ENCODE peak calls at places on chromosomes 12 and 14, in five cellular contexts. F is right cardiac atrium, N is psoas muscle, S is fibroblast of mammary gland, X is AG10803. E is an unnamed sample.

GRCh38 chr12:3288690-3289089 is 202.3 kb upstream of the PRMT8 start:
- DNase-seq in S (no peak), N (no peak), X (no peak), F (no peak), E (no peak)

GRCh38 chr14:99268776-99269510 is 3.1 kb downstream of the BCL11B start:
- DNase-seq in X (no peak), S (no peak), F (no peak), N (no peak), E (no peak)

GRCh38 chr12:108580531-108580930 is 17.4 kb downstream of the TMEM119 start:
- DNase-seq in S (peak; percentile 56), N (no peak), F (no peak), X (no peak), E (no peak)

GRCh38 chr12:91923864-91924263 is 221.8 kb downstream of the BTG1 start:
- DNase-seq in X (no peak), F (peak; percentile 49), N (peak; percentile 39), S (no peak), E (no peak)

GRCh38 chr14:74558655-74559054 is 53.4 kb downstream of the LTBP2 start:
- DNase-seq in X (peak; percentile 58), S (peak; percentile 78), F (no peak), N (peak; percentile 69), E (no peak)

GRCh38 chr12:91811481-91812287 is 334.0 kb downstream of the BTG1 start:
- DNase-seq in F (peak; percentile 87), S (peak; percentile 72), N (peak; percentile 71), X (peak; percentile 68), E (peak; percentile 83)

GRCh38 chr12:107818984-107819383 is 44.5 kb downstream of the ASCL4 start:
- DNase-seq in N (no peak), S (peak; percentile 48), F (no peak), X (peak; percentile 77), E (peak; percentile 22)

GRCh38 chr14:78933948-78934524 is 763.9 kb downstream of the NRXN3 start:
- DNase-seq in F (no peak), N (no peak), S (peak; percentile 46), X (peak; percentile 34), E (no peak)

GRCh38 chr14:64910847-64911495 is 3.3 kb upstream of the CHURC1 start:
- DNase-seq in N (no peak), S (peak; percentile 50), F (no peak), X (peak; percentile 43), E (no peak)

GRCh38 chr14:100292776-100293461 is 13.3 kb downstream of the SLC25A29 start:
- DNase-seq in F (peak; percentile 71), S (no peak), N (peak; percentile 53), X (no peak), E (no peak)

GRCh38 chr12:132285991-132286681 is 43.3 kb downstream of the GALNT9 start:
- DNase-seq in X (peak; percentile 38), S (peak; percentile 26), F (peak; percentile 84), N (peak; percentile 64), E (peak; percentile 37)

GRCh38 chr12:80868576-80868975 is 69.2 kb downstream of the LIN7A start:
- DNase-seq in S (no peak), F (no peak), X (no peak), N (no peak), E (no peak)

GRCh38 chr14:35342160-35343010 is 50.2 kb downstream of the PSMA6 start:
- DNase-seq in X (peak; percentile 67), S (peak; percentile 69), N (peak; percentile 92), F (peak; percentile 82), E (peak; percentile 61)

GRCh38 chr12:131928080-131928764 is 854 bp upstream of the PUS1 start:
- DNase-seq in N (peak; percentile 56), X (peak; percentile 27), F (peak; percentile 71), S (peak; percentile 24), E (no peak)

GRCh38 chr12:116892318-116892717 is 11.1 kb upstream of the HRK start:
- DNase-seq in S (peak; percentile 16), F (no peak), X (no peak), N (no peak), E (no peak)

GRCh38 chr12:402127-402456 is 648 bp downstream of the CCDC77 start:
- DNase-seq in X (peak; percentile 36), N (no peak), S (peak; percentile 47), F (no peak), E (no peak)

GRCh38 chr14:97848351-97848980 is 1051.3 kb downstream of the VRK1 start:
- DNase-seq in F (no peak), S (no peak), X (no peak), N (no peak), E (no peak)

GRCh38 chr14:69354383-69355154 is 43.5 kb downstream of the ERH start:
- DNase-seq in N (no peak), X (no peak), S (no peak), F (no peak), E (no peak)

DNA sequence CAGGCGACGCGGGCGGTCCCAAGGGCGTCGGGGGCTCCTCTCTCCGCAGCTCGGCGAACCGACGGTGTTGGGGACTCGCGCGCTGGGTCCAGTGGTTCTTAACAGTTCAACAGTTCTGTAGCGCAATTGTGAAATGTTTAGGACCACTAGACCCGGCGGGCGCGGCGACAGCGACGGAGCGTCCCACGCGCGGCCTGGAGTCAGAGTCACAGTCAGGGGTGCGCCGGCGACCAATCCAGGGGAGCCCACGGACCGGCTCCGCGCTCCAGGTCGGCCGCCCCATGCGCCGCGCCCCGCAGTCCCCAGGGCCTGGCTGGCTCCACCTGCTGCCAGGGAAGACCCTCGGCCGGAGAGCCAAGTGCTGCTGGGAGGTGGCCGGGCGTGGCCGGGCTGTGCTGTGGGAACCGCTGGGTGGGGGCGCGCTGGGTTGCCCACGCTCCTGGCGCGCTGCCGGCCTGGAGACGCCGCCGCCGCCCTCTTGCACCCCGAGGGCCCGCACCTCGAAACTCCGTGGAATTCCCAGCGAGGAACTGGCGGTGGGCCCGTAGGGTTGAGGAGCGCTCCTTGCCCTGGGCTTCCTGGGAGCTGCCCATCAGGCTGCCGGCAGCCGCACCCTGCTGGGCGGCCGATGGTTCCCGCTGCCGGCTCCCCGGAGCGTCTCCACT is 20.9 kb upstream of the KIF26A start:
- DNase-seq in N (peak; percentile 42), F (peak; percentile 33), X (no peak), S (no peak), E (no peak)
- H3K4me3 ChIP-seq in N (peak overlapping the region; percentile 55), F (no peak overlapping the region), X (no peak overlapping the region), S (no peak overlapping the region), E (peak overlapping the region; percentile 59)

GRCh38 chr14:26775765-26776577 is 178.1 kb upstream of the NOVA1 start:
- DNase-seq in F (no peak), S (peak; percentile 83), N (no peak), X (peak; percentile 36), E (no peak)
- H3K4me3 ChIP-seq in F (no peak overlapping the region), S (no peak overlapping the region), N (no peak overlapping the region), X (peak overlapping the region; percentile 23), E (no peak overlapping the region)

GRCh38 chr12:118063567-118064391 is 2.8 kb upstream of the WSB2 start:
- DNase-seq in X (peak; percentile 53), N (no peak), F (no peak), S (no peak), E (peak; percentile 23)
- H3K4me3 ChIP-seq in X (no peak overlapping the region), N (no peak overlapping the region), F (no peak overlapping the region), S (no peak overlapping the region), E (no peak overlapping the region)

GRCh38 chr12:79537675-79538074 is 153.1 kb downstream of the PAWR start:
- DNase-seq in N (no peak), S (no peak), X (no peak), F (no peak), E (no peak)
- H3K4me3 ChIP-seq in N (no peak overlapping the region), S (no peak overlapping the region), X (no peak overlapping the region), F (no peak overlapping the region), E (no peak overlapping the region)

GRCh38 chr12:47107446-47107845 is 27.7 kb upstream of the AMIGO2 start:
- DNase-seq in F (no peak), N (no peak), S (no peak), X (no peak), E (no peak)

GRCh38 chr12:47110011-47110541 is 30.3 kb upstream of the AMIGO2 start:
- DNase-seq in N (no peak), S (no peak), X (peak; percentile 89), F (no peak), E (no peak)

GRCh38 chr12:47110706-47111391 is 31.1 kb upstream of the AMIGO2 start:
- DNase-seq in F (no peak), N (no peak), S (no peak), X (no peak), E (no peak)

GRCh38 chr12:47105914-47106674 is 26.3 kb upstream of the AMIGO2 start:
- DNase-seq in F (no peak), N (no peak), S (no peak), X (no peak), E (peak; percentile 86)

GRCh38 chr12:47107926-47108325 is 28.2 kb upstream of the AMIGO2 start:
- DNase-seq in F (no peak), X (no peak), S (no peak), N (no peak), E (no peak)
- H3K4me3 ChIP-seq in F (no peak overlapping the region), X (no peak overlapping the region), S (no peak overlapping the region), N (no peak overlapping the region), E (no peak overlapping the region)

DNA sequence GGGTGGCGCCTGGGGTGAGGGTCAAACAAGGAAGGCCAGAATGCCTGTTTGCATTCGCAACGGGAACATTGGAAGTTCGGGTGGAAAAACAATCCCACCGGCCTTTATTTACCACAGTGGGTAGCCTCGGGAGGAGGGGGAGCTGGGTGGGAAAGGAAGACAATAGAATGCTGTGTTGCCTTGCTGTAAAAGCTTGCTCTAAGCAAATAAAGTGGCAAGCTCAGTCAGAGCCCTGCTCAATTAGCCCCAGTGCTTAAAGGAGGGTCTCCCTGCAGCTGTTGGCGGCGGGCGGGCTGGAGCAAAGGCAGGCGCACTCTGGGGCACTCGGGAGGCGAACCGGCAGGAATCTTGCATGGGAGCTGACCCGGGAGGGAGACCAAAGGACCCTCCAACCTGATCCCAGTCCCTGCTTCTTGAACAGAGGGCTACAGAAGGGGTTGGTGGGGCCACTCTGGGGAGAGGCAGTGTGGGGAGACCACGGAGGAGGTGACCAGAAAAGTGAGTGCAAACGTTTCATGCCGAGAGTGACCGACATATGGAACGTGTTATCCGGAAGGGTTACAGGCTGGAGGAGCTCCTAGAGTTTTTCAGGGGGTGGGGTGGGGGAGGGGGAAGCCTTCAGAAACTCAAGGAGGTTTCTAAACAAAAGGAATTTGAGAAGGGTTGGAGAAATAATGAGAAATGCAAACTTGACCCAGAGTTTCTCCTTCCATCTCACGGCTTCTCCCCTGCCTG is 48.5 kb downstream of the NTF3 start:
- DNase-seq in S (no peak), X (peak; percentile 65), N (no peak), F (no peak), E (no peak)
- H3K4me3 ChIP-seq in S (no peak overlapping the region), X (no peak overlapping the region), N (no peak overlapping the region), F (no peak overlapping the region), E (no peak overlapping the region)

GRCh38 chr12:92927436-92928116 is 1.5 kb downstream of the EEA1 start:
- DNase-seq in F (no peak), N (no peak), S (peak; percentile 78), X (peak; percentile 63), E (no peak)
- H3K4me3 ChIP-seq in F (peak overlapping the region; percentile 87), N (peak overlapping the region; percentile 94), S (peak overlapping the region; percentile 73), X (peak overlapping the region; percentile 79), E (no peak overlapping the region)

GRCh38 chr12:11753151-11753501 is 103.7 kb downstream of the ETV6 start:
- DNase-seq in S (no peak), N (no peak), X (no peak), F (no peak), E (peak; percentile 34)

GRCh38 chr12:11754256-11754655 is 104.8 kb downstream of the ETV6 start:
- DNase-seq in S (no peak), X (no peak), F (no peak), N (no peak), E (no peak)

GRCh38 chr12:11752403-11753150 is 103.1 kb downstream of the ETV6 start:
- DNase-seq in N (no peak), F (peak; percentile 52), S (no peak), X (no peak), E (no peak)

GRCh38 chr12:11755311-11755930 is 105.9 kb downstream of the ETV6 start:
- DNase-seq in N (no peak), S (peak; percentile 38), X (peak; percentile 65), F (no peak), E (no peak)

GRCh38 chr12:11753826-11754225 is 104.4 kb downstream of the ETV6 start:
- DNase-seq in F (no peak), N (no peak), S (no peak), X (no peak), E (no peak)
- H3K4me3 ChIP-seq in F (no peak overlapping the region), N (no peak overlapping the region), S (no peak overlapping the region), X (no peak overlapping the region), E (no peak overlapping the region)